ENCODE peak calls at places on chromosome 13, in four cellular contexts. One of them, this sample, is unnamed.

GRCh38 chr13:46866150-46866549 is 30.7 kb downstream of the HTR2A start:
- DNase-seq in hepatocyte: peak; percentile 82
- DNase-seq in T-cell: no peak
- DNase-seq in stimulated activated CD4-positive, alpha-beta T cell treated with anti-CD3 and anti-CD28 coated beads, Interleukin-1b, Interleukin-23, amount 100 ng/mL, for 1 hour: no peak
- DNase-seq in this sample: no peak

GRCh38 chr13:87444135-87444534 is 227.0 kb upstream of the SLITRK5 start:
- DNase-seq in hepatocyte: no peak
- DNase-seq in T-cell: no peak
- DNase-seq in stimulated activated CD4-positive, alpha-beta T cell treated with anti-CD3 and anti-CD28 coated beads, Interleukin-1b, Interleukin-23, amount 100 ng/mL, for 1 hour: no peak
- DNase-seq in this sample: no peak

GRCh38 chr13:46797468-46798237 is 692 bp upstream of the ESD start:
- DNase-seq in hepatocyte: peak; percentile 11
- DNase-seq in T-cell: no peak
- DNase-seq in stimulated activated CD4-positive, alpha-beta T cell treated with anti-CD3 and anti-CD28 coated beads, Interleukin-1b, Interleukin-23, amount 100 ng/mL, for 1 hour: no peak
- DNase-seq in this sample: no peak

GRCh38 chr13:72875233-72875632 is 93.3 kb downstream of the PIBF1 start:
- DNase-seq in hepatocyte: no peak
- DNase-seq in T-cell: no peak
- DNase-seq in stimulated activated CD4-positive, alpha-beta T cell treated with anti-CD3 and anti-CD28 coated beads, Interleukin-1b, Interleukin-23, amount 100 ng/mL, for 1 hour: no peak
- DNase-seq in this sample: no peak

GRCh38 chr13:36674337-36675212 is 755 bp downstream of the SERTM1 start:
- DNase-seq in hepatocyte: no peak
- DNase-seq in T-cell: no peak
- DNase-seq in stimulated activated CD4-positive, alpha-beta T cell treated with anti-CD3 and anti-CD28 coated beads, Interleukin-1b, Interleukin-23, amount 100 ng/mL, for 1 hour: no peak
- DNase-seq in this sample: no peak

GRCh38 chr13:73607489-73608156 is 526.6 kb downstream of the KLF12 start:
- DNase-seq in hepatocyte: no peak
- DNase-seq in T-cell: no peak
- DNase-seq in stimulated activated CD4-positive, alpha-beta T cell treated with anti-CD3 and anti-CD28 coated beads, Interleukin-1b, Interleukin-23, amount 100 ng/mL, for 1 hour: no peak
- DNase-seq in this sample: no peak

GRCh38 chr13:20402881-20403280 is 122.8 kb downstream of the CRYL1 start:
- DNase-seq in hepatocyte: no peak
- DNase-seq in T-cell: no peak
- DNase-seq in stimulated activated CD4-positive, alpha-beta T cell treated with anti-CD3 and anti-CD28 coated beads, Interleukin-1b, Interleukin-23, amount 100 ng/mL, for 1 hour: no peak
- DNase-seq in this sample: no peak

GRCh38 chr13:47598340-47598911 is 402.6 kb downstream of the SUCLA2 start:
- DNase-seq in hepatocyte: no peak
- DNase-seq in T-cell: no peak
- DNase-seq in stimulated activated CD4-positive, alpha-beta T cell treated with anti-CD3 and anti-CD28 coated beads, Interleukin-1b, Interleukin-23, amount 100 ng/mL, for 1 hour: no peak
- DNase-seq in this sample: no peak

GRCh38 chr13:73720216-73720840 is 413.9 kb downstream of the KLF12 start:
- DNase-seq in hepatocyte: no peak
- DNase-seq in T-cell: no peak
- DNase-seq in stimulated activated CD4-positive, alpha-beta T cell treated with anti-CD3 and anti-CD28 coated beads, Interleukin-1b, Interleukin-23, amount 100 ng/mL, for 1 hour: no peak
- DNase-seq in this sample: no peak

GRCh38 chr13:19618925-19619324 is 14.5 kb upstream of the MPHOSPH8 start:
- DNase-seq in hepatocyte: peak; percentile 16
- DNase-seq in T-cell: no peak
- DNase-seq in stimulated activated CD4-positive, alpha-beta T cell treated with anti-CD3 and anti-CD28 coated beads, Interleukin-1b, Interleukin-23, amount 100 ng/mL, for 1 hour: no peak
- DNase-seq in this sample: no peak

GRCh38 chr13:50805805-50806204 is 37.7 kb downstream of the DLEU7 start:
- DNase-seq in hepatocyte: no peak
- DNase-seq in T-cell: no peak
- DNase-seq in stimulated activated CD4-positive, alpha-beta T cell treated with anti-CD3 and anti-CD28 coated beads, Interleukin-1b, Interleukin-23, amount 100 ng/mL, for 1 hour: no peak
- DNase-seq in this sample: no peak

GRCh38 chr13:36163809-36164308 is 32.7 kb upstream of the DCLK1 start:
- DNase-seq in hepatocyte: peak; percentile 71
- DNase-seq in T-cell: no peak
- DNase-seq in stimulated activated CD4-positive, alpha-beta T cell treated with anti-CD3 and anti-CD28 coated beads, Interleukin-1b, Interleukin-23, amount 100 ng/mL, for 1 hour: no peak
- DNase-seq in this sample: no peak

GRCh38 chr13:48412100-48412556 is 785 bp downstream of the LPAR6 start:
- DNase-seq in hepatocyte: peak; percentile 16
- DNase-seq in T-cell: no peak
- DNase-seq in stimulated activated CD4-positive, alpha-beta T cell treated with anti-CD3 and anti-CD28 coated beads, Interleukin-1b, Interleukin-23, amount 100 ng/mL, for 1 hour: no peak
- DNase-seq in this sample: no peak

GRCh38 chr13:66139701-66140100 is 1090.4 kb downstream of the PCDH9 start:
- DNase-seq in hepatocyte: no peak
- DNase-seq in T-cell: no peak
- DNase-seq in stimulated activated CD4-positive, alpha-beta T cell treated with anti-CD3 and anti-CD28 coated beads, Interleukin-1b, Interleukin-23, amount 100 ng/mL, for 1 hour: no peak
- DNase-seq in this sample: no peak

GRCh38 chr13:113009743-113010509 is 40.9 kb downstream of the MCF2L start:
- DNase-seq in hepatocyte: peak; percentile 52
- DNase-seq in T-cell: no peak
- DNase-seq in stimulated activated CD4-positive, alpha-beta T cell treated with anti-CD3 and anti-CD28 coated beads, Interleukin-1b, Interleukin-23, amount 100 ng/mL, for 1 hour: no peak
- DNase-seq in this sample: no peak

GRCh38 chr13:30119476-30119875 is 187.9 kb downstream of the KATNAL1 start:
- DNase-seq in hepatocyte: peak; percentile 60
- DNase-seq in T-cell: no peak
- DNase-seq in stimulated activated CD4-positive, alpha-beta T cell treated with anti-CD3 and anti-CD28 coated beads, Interleukin-1b, Interleukin-23, amount 100 ng/mL, for 1 hour: no peak
- DNase-seq in this sample: no peak

GRCh38 chr13:95643471-95643813 is 1.1 kb downstream of the DZIP1 start:
- DNase-seq in hepatocyte: peak; percentile 16
- DNase-seq in T-cell: no peak
- DNase-seq in stimulated activated CD4-positive, alpha-beta T cell treated with anti-CD3 and anti-CD28 coated beads, Interleukin-1b, Interleukin-23, amount 100 ng/mL, for 1 hour: no peak
- DNase-seq in this sample: no peak

GRCh38 chr13:53201454-53202225 is 173.0 kb downstream of the OLFM4 start:
- DNase-seq in hepatocyte: peak; percentile 49
- DNase-seq in T-cell: no peak
- DNase-seq in stimulated activated CD4-positive, alpha-beta T cell treated with anti-CD3 and anti-CD28 coated beads, Interleukin-1b, Interleukin-23, amount 100 ng/mL, for 1 hour: no peak
- DNase-seq in this sample: no peak

GRCh38 chr13:42102961-42103688 is 54.7 kb downstream of the DGKH start:
- DNase-seq in hepatocyte: no peak
- DNase-seq in T-cell: no peak
- DNase-seq in stimulated activated CD4-positive, alpha-beta T cell treated with anti-CD3 and anti-CD28 coated beads, Interleukin-1b, Interleukin-23, amount 100 ng/mL, for 1 hour: no peak
- DNase-seq in this sample: no peak

GRCh38 chr13:74136089-74136658 is 2.0 kb upstream of the KLF12 start:
- DNase-seq in hepatocyte: peak; percentile 58
- DNase-seq in T-cell: peak; percentile 31
- DNase-seq in stimulated activated CD4-positive, alpha-beta T cell treated with anti-CD3 and anti-CD28 coated beads, Interleukin-1b, Interleukin-23, amount 100 ng/mL, for 1 hour: no peak
- DNase-seq in this sample: no peak

GRCh38 chr13:111341886-111342285 is 21.4 kb downstream of the TEX29 start:
- DNase-seq in hepatocyte: no peak
- DNase-seq in T-cell: no peak
- DNase-seq in stimulated activated CD4-positive, alpha-beta T cell treated with anti-CD3 and anti-CD28 coated beads, Interleukin-1b, Interleukin-23, amount 100 ng/mL, for 1 hour: no peak
- DNase-seq in this sample: no peak

GRCh38 chr13:73465629-73465974 is 406.8 kb downstream of the KLF5 start:
- DNase-seq in hepatocyte: peak; percentile 56
- DNase-seq in T-cell: no peak
- DNase-seq in stimulated activated CD4-positive, alpha-beta T cell treated with anti-CD3 and anti-CD28 coated beads, Interleukin-1b, Interleukin-23, amount 100 ng/mL, for 1 hour: no peak
- DNase-seq in this sample: no peak

GRCh38 chr13:20828540-20829364 is 55.0 kb upstream of the EEF1AKMT1 start:
- DNase-seq in hepatocyte: peak; percentile 64
- DNase-seq in T-cell: peak; percentile 3
- DNase-seq in stimulated activated CD4-positive, alpha-beta T cell treated with anti-CD3 and anti-CD28 coated beads, Interleukin-1b, Interleukin-23, amount 100 ng/mL, for 1 hour: no peak
- DNase-seq in this sample: peak; percentile 27

GRCh38 chr13:99312493-99312883 is 5.3 kb upstream of the GPR183 start:
- DNase-seq in hepatocyte: peak; percentile 24
- DNase-seq in T-cell: no peak
- DNase-seq in stimulated activated CD4-positive, alpha-beta T cell treated with anti-CD3 and anti-CD28 coated beads, Interleukin-1b, Interleukin-23, amount 100 ng/mL, for 1 hour: no peak
- DNase-seq in this sample: no peak

GRCh38 chr13:94252209-94252608 is 227.3 kb downstream of the DCT start:
- DNase-seq in hepatocyte: no peak
- DNase-seq in T-cell: no peak
- DNase-seq in stimulated activated CD4-positive, alpha-beta T cell treated with anti-CD3 and anti-CD28 coated beads, Interleukin-1b, Interleukin-23, amount 100 ng/mL, for 1 hour: no peak
- DNase-seq in this sample: no peak

This sample was measured in GM12864.